ENCODE peak calls at places on chromosomes 5 and 9, in seven cellular contexts. S is cardiac fibroblast, Y is cortex of kidney, B is small intestine, X is tibial nerve, J is T47D, P is MV-4-11. H is an unnamed sample.

GRCh38 chr9:38371495-38371894 is 21.0 kb upstream of the ALDH1B1 start:
- DNase-seq in S (peak; percentile 19), Y (no peak), B (peak; percentile 62), X (no peak), J (peak; percentile 69), P (peak; percentile 10), H (peak; percentile 50)

GRCh38 chr5:6801236-6801635 is 88.0 kb downstream of the TENT4A start:
- DNase-seq in S (no peak), Y (no peak), B (no peak), X (no peak), J (no peak), P (no peak), H (no peak)

GRCh38 chr5:6478793-6479192 is 30.1 kb downstream of the UBE2QL1 start:
- DNase-seq in S (no peak), Y (no peak), B (no peak), X (no peak), J (no peak), P (no peak), H (no peak)

GRCh38 chr5:156481741-156482140 is 154.8 kb downstream of the SGCD start:
- DNase-seq in S (no peak), Y (no peak), B (no peak), X (no peak), J (no peak), P (no peak), H (no peak)

GRCh38 chr9:32351845-32352244 is 32.6 kb upstream of the ACO1 start:
- DNase-seq in S (peak; percentile 5), Y (no peak), B (no peak), X (no peak), J (no peak), P (peak; percentile 74), H (no peak)

GRCh38 chr9:114291886-114292590 is 30.9 kb upstream of the ORM1 start:
- DNase-seq in S (no peak), Y (no peak), B (no peak), X (no peak), J (no peak), P (no peak), H (no peak)

GRCh38 chr5:95838001-95838520 is 15.5 kb upstream of the GLRX start:
- DNase-seq in S (no peak), Y (no peak), B (no peak), X (no peak), J (no peak), P (no peak), H (no peak)

GRCh38 chr5:177520906-177521513 is 4.2 kb upstream of the DDX41 start:
- DNase-seq in S (no peak), Y (no peak), B (no peak), X (no peak), J (no peak), P (no peak), H (no peak)

GRCh38 chr9:34684145-34684544 is 6.9 kb downstream of the CCL19 start:
- DNase-seq in S (no peak), Y (no peak), B (no peak), X (no peak), J (no peak), P (no peak), H (no peak)

GRCh38 chr5:126490167-126490937 is 67.1 kb downstream of the GRAMD2B start:
- DNase-seq in S (no peak), Y (no peak), B (no peak), X (peak; percentile 47), J (no peak), P (peak; percentile 48), H (no peak)